ENCODE peak calls at places on chromosomes 16 and 17, in five cellular contexts. P is tibial nerve, I is prostate gland, M is psoas muscle, V is dorsolateral prefrontal cortex. J is an unnamed sample.

GRCh38 chr17:17859909-17860760 is 23.3 kb upstream of the SREBF1 start:
- DNase-seq in P (peak), I (peak), V (peak), M (peak), J (no peak)

GRCh38 chr16:13866073-13866472 is 53.9 kb upstream of the ERCC4 start:
- DNase-seq in V (no peak), P (peak), M (peak), I (peak), J (peak)

GRCh38 chr17:45104029-45104428 is 28.3 kb downstream of the PLCD3 start:
- DNase-seq in M (no peak), I (no peak), P (no peak), V (no peak), J (no peak)

GRCh38 chr16:30786115-30786935 is 680 bp downstream of the ZNF629 start:
- DNase-seq in V (no peak), M (peak), P (no peak), I (no peak), J (no peak)

GRCh38 chr17:15361592-15361991 is 20.2 kb upstream of the TEKT3 start:
- DNase-seq in P (no peak), M (no peak), I (no peak), V (no peak), J (no peak)

GRCh38 chr17:376936-377863 is 24.6 kb upstream of the RPH3AL start:
- DNase-seq in V (no peak), M (peak), I (no peak), P (peak), J (no peak)

GRCh38 chr17:59440757-59441458 is 109.5 kb downstream of the YPEL2 start:
- DNase-seq in V (peak), P (peak), I (peak), M (peak), J (peak)

GRCh38 chr17:69485901-69486643 is 71.6 kb downstream of the MAP2K6 start:
- DNase-seq in M (no peak), V (no peak), P (no peak), I (no peak), J (no peak)

GRCh38 chr16:81567987-81568748 is 123.6 kb downstream of the CMIP start:
- DNase-seq in I (peak), M (peak), P (no peak), V (no peak), J (no peak)

GRCh38 chr17:13027246-13027645 is 9.4 kb upstream of the ELAC2 start:
- DNase-seq in M (no peak), V (no peak), P (no peak), I (no peak), J (no peak)

GRCh38 chr17:45299311-45299710 is 17.5 kb downstream of the MAP3K14 start:
- DNase-seq in V (no peak), P (peak), M (no peak), I (no peak), J (no peak)

GRCh38 chr16:539901-540530 is 12.5 kb downstream of the CAPN15 start:
- DNase-seq in I (no peak), P (no peak), M (no peak), V (no peak), J (no peak)

GRCh38 chr16:2953706-2954105 is 10.4 kb upstream of the KREMEN2 start:
- DNase-seq in P (no peak), I (no peak), M (no peak), V (no peak), J (no peak)

GRCh38 chr17:34892864-34893263 is 68.4 kb downstream of the CCT6B start:
- DNase-seq in M (no peak), I (no peak), V (peak), P (no peak), J (no peak)

GRCh38 chr17:50128441-50129302 is 1.3 kb downstream of the SAMD14 start:
- DNase-seq in M (no peak), P (no peak), I (no peak), V (no peak), J (no peak)

GRCh38 chr16:72284042-72284789 is 112.3 kb upstream of the PMFBP1 start:
- DNase-seq in M (no peak), I (no peak), P (no peak), V (no peak), J (no peak)

GRCh38 chr16:16001856-16002255 is 52.4 kb downstream of the ABCC1 start:
- DNase-seq in V (no peak), I (no peak), M (no peak), P (no peak), J (no peak)

GRCh38 chr16:55502801-55503366 is 6.0 kb upstream of the LPCAT2 start:
- DNase-seq in V (peak), I (peak), M (peak), P (peak), J (no peak)

GRCh38 chr16:57618306-57619132 is 9.9 kb upstream of the ADGRG1 start:
- DNase-seq in I (peak), P (no peak), V (no peak), M (no peak), J (no peak)

GRCh38 chr16:74608944-74609343 is 2.0 kb upstream of the GLG1 start:
- DNase-seq in P (no peak), M (no peak), V (no peak), I (no peak), J (no peak)

GRCh38 chr17:69523252-69523861 is 108.9 kb downstream of the MAP2K6 start:
- DNase-seq in I (peak), M (no peak), P (peak), V (no peak), J (no peak)

GRCh38 chr17:45127209-45127582 is 5.1 kb downstream of the PLCD3 start:
- DNase-seq in P (no peak), V (no peak), I (no peak), M (no peak), J (no peak)

GRCh38 chr17:21678451-21679081 is 13.8 kb upstream of the KCNJ18 start:
- DNase-seq in V (no peak), P (no peak), M (peak), I (no peak), J (no peak)

GRCh38 chr16:89860747-89861304 is 12.6 kb upstream of the TCF25 start:
- DNase-seq in P (peak), I (peak), M (peak), V (peak), J (no peak)

GRCh38 chr17:35616506-35616905 is 29.4 kb downstream of the AP2B1 start:
- DNase-seq in V (no peak), I (no peak), M (no peak), P (no peak), J (no peak)

GRCh38 chr16:79042141-79042540 is 558.4 kb downstream of the MAF start:
- DNase-seq in V (no peak), M (no peak), P (no peak), I (no peak), J (no peak)

GRCh38 chr17:32914181-32914580 is 13.8 kb upstream of the TMEM98 start:
- DNase-seq in V (no peak), P (no peak), I (no peak), M (no peak), J (no peak)

GRCh38 chr17:58338907-58339774 is 10.5 kb upstream of the TSPOAP1 start:
- DNase-seq in I (no peak), V (peak), P (no peak), M (no peak), J (no peak)

GRCh38 chr16:2008009-2008526 is 1.6 kb downstream of the ZNF598 start:
- DNase-seq in V (no peak), M (no peak), I (no peak), P (no peak), J (peak)

GRCh38 chr16:84785843-84786538 is 33.8 kb upstream of the CRISPLD2 start:
- DNase-seq in P (no peak), M (no peak), I (no peak), V (no peak), J (no peak)

GRCh38 chr17:81722184-81723120 is 10.4 kb downstream of the SLC25A10 start:
- DNase-seq in M (no peak), V (no peak), I (peak), P (no peak), J (no peak)

GRCh38 chr16:12532871-12533610 is 270.6 kb downstream of the CPPED1 start:
- DNase-seq in V (no peak), P (no peak), M (no peak), I (no peak), J (no peak)

GRCh38 chr17:60390881-60391418 is 983 bp downstream of the USP32 start:
- DNase-seq in P (peak), V (no peak), M (peak), I (peak), J (no peak)

GRCh38 chr17:5788266-5788900 is 204.1 kb upstream of the NLRP1 start:
- DNase-seq in V (no peak), P (no peak), I (no peak), M (no peak), J (no peak)

GRCh38 chr17:66255112-66255511 is 25.9 kb upstream of the APOH start:
- DNase-seq in P (peak), V (no peak), M (no peak), I (peak), J (no peak)

GRCh38 chr17:17868637-17869522 is 32.1 kb upstream of the SREBF1 start:
- DNase-seq in M (no peak), P (no peak), I (no peak), V (no peak), J (no peak)

GRCh38 chr16:29675811-29676643 is 3.0 kb upstream of the QPRT start:
- DNase-seq in P (no peak), V (no peak), M (no peak), I (no peak), J (no peak)

GRCh38 chr17:37447641-37448040 is 41.0 kb downstream of the TADA2A start:
- DNase-seq in I (no peak), M (no peak), V (no peak), P (no peak), J (no peak)

GRCh38 chr17:21296097-21297025 is 11.8 kb downstream of the MAP2K3 start:
- DNase-seq in M (no peak), I (no peak), V (no peak), P (no peak), J (no peak)

GRCh38 chr16:52572656-52573055 is 25.7 kb upstream of the TOX3 start:
- DNase-seq in V (no peak), P (no peak), I (no peak), M (no peak), J (no peak)
- H3K27ac ChIP-seq in V (no peak), P (no peak), I (no peak), M (no peak), J (no peak)

DNA sequence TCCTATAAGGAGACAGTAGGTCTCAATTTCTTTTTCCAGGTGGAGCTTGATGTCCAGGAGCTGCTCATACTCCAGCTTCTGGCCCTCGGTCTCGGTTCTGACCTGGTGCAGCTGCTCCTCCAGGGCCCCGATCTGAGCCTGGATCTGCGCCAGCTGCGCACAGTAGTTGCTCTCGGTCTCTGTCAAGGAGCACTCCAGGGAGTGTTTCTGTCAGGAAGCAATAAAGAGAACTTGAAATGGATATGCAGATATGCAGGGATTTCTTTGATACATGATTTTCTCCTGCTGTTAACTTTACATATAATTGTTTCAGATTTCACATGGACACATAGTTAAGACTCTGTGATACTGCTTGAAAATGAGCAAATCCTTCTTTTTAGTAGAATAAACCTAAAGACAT is 4.7 kb downstream of the KRT25 start:
- DNase-seq in P (no peak), M (no peak), I (no peak), V (no peak), J (no peak)
- H3K27ac ChIP-seq in P (no peak), M (no peak), I (no peak), V (no peak), J (no peak)

GRCh38 chr17:63647936-63648335 is 25.7 kb downstream of the MAP3K3 start:
- DNase-seq in P (no peak), M (no peak), I (no peak), V (no peak), J (no peak)

GRCh38 chr17:63645775-63646491 is 23.7 kb downstream of the MAP3K3 start:
- DNase-seq in I (no peak), V (no peak), M (no peak), P (no peak), J (no peak)

GRCh38 chr17:63649813-63650212 is 27.6 kb downstream of the MAP3K3 start:
- DNase-seq in M (no peak), V (no peak), P (no peak), I (no peak), J (no peak)

GRCh38 chr17:63646492-63646815 is 24.2 kb downstream of the MAP3K3 start:
- DNase-seq in P (no peak), I (no peak), V (no peak), M (no peak), J (no peak)

GRCh38 chr17:63647065-63647725 is 25.0 kb downstream of the MAP3K3 start:
- DNase-seq in P (no peak), V (no peak), M (no peak), I (peak), J (no peak)
- H3K27ac ChIP-seq in P (no peak), V (no peak), M (no peak), I (peak), J (no peak)

GRCh38 chr16:87828071-87828971 is 41.0 kb downstream of the SLC7A5 start:
- DNase-seq in M (no peak), V (no peak), I (no peak), P (no peak), J (no peak)
- H3K27ac ChIP-seq in M (no peak), V (no peak), I (no peak), P (no peak), J (peak)

DNA sequence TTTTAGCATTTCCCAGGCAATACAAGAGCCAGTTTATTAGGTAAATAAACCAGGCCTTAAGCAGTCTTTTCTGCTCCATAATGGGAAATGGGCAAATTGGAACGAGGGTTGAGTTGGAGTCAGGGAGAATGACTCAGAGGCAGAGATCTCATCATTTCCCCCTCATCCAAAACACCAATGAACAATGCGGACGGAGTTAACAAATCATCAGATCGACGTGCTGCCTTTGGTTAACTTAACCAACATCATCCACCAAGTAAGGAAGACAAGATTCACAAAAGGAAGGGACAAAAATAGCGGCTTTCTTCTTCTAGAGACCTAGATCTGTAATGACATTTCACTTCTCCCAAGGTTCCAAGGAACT is 243.5 kb downstream of the STX8 start:
- DNase-seq in M (no peak), V (no peak), P (no peak), I (no peak), J (no peak)
- H3K27ac ChIP-seq in M (no peak), V (peak), P (no peak), I (no peak), J (no peak)

GRCh38 chr16:4475880-4476790 is at the start of gene HMOX2:
- DNase-seq in M (peak), I (peak), V (peak), P (peak), J (peak)
- H3K27ac ChIP-seq in M (peak), I (peak), V (peak), P (peak), J (peak)

DNA sequence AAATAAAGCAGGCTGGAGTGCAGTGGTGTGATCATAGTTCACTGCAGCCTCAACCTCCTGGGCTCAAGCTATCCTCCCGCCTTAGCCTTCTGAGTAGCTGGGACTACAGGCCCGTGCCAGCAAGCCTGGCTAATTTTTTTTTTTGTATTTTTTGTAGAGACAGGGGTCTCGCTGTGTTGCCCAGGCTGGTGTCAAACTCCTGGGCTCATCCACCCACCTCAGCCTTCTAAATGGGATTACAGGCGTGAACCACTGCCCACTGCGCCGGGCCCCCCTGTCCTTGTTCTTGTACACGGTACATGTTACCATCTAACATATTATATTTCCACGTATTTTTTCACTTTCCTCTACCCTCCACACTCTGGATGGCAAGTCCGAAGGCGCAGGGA is 3.1 kb upstream of the CDH3 start:
- DNase-seq in V (no peak), M (no peak), P (no peak), I (no peak), J (no peak)
- H3K27ac ChIP-seq in V (no peak), M (no peak), P (no peak), I (no peak), J (peak)

GRCh38 chr16:87244646-87245197 is 72.5 kb downstream of the C16orf95 start:
- DNase-seq in P (no peak), I (no peak), V (no peak), M (no peak), J (no peak)
- H3K27ac ChIP-seq in P (no peak), I (no peak), V (no peak), M (no peak), J (no peak)

DNA sequence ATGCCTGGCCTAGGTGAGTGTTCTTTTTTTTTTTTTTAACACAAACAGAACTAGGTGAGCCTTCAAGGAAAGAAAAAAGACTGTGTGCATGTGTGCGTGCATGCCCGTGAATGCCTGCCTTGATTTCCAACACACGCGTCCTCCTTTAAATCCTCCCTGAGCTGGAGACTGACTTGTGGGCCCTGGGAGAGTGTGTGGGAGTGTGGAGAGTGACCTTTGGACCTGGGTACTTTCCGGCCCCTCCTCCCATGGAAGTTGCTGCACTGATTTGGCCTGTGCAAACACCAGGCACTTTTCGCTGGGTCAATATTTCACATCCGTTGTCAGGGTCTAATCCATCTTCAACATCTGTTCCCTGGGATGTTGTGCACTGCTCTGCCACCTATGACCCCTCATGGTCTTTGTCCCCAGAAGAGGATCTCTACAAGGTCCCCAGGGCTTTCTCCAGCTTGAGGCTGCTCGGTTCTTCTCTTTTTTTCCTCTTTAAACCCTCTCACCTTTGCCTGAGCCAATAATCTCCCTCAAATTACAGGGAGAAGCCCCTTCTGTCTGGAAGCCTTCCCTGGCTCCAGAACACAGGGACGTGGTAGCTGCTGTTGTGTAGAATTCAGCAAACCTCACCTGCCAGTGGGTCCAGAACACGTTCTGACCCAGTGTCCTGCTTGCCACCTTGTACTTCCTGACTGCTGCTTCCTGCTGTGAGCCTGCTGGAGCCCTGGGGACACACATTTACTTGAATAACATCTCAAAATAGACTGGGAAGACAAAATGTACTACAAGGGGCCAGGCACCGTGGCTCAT is 20.8 kb upstream of the ATP5MC1 start:
- DNase-seq in V (no peak), M (no peak), P (peak), I (no peak), J (no peak)
- H3K27ac ChIP-seq in V (no peak), M (peak), P (no peak), I (no peak), J (no peak)

J was measured in epithelial cell of prostate.